ENCODE peak calls at places on chromosomes 16 and 17, in nine cellular contexts. V is bronchial epithelial cell; Y is Peyer's patch; C is progenitor cell of endocrine pancreas; A is uterus; W is foreskin fibroblast; P is neural crest cell; Z is fibroblast of lung; B is CD8-positive, alpha-beta T cell. L is an unnamed sample.

GRCh38 chr16:66618588-66618987 is 14.1 kb downstream of the CMTM3 start:
- DNase-seq in V (peak; percentile 97), Y (no peak), C (no peak), A (peak; percentile 53), W (peak; percentile 95), P (no peak), Z (peak; percentile 94), B (no peak), L (peak; percentile 99)

GRCh38 chr16:3256876-3257465 is 538 bp upstream of the MEFV start:
- DNase-seq in V (peak; percentile 21), Y (no peak), C (no peak), A (no peak), W (no peak), P (no peak), Z (no peak), B (no peak), L (peak; percentile 57)

GRCh38 chr17:74605361-74605760 is 13.3 kb upstream of the CD300LD start:
- DNase-seq in V (peak; percentile 77), Y (no peak), C (no peak), A (peak; percentile 52), W (peak; percentile 50), P (no peak), Z (peak; percentile 31), B (no peak), L (peak; percentile 70)

GRCh38 chr16:13994239-13995106 is 74.5 kb downstream of the ERCC4 start:
- DNase-seq in V (no peak), Y (no peak), C (no peak), A (no peak), W (no peak), P (no peak), Z (peak; percentile 10), B (no peak), L (peak; percentile 8)

GRCh38 chr17:76405967-76406647 is 21.7 kb downstream of the SPHK1 start:
- DNase-seq in V (no peak), Y (peak; percentile 52), C (no peak), A (no peak), W (no peak), P (no peak), Z (peak; percentile 19), B (no peak), L (no peak)

GRCh38 chr17:9170822-9171221 is 149.5 kb downstream of the NTN1 start:
- DNase-seq in V (no peak), Y (peak; percentile 53), C (no peak), A (no peak), W (no peak), P (no peak), Z (no peak), B (no peak), L (no peak)

GRCh38 chr17:79838541-79839274 is 532 bp downstream of the CBX4 start:
- DNase-seq in V (peak; percentile 23), Y (peak; percentile 78), C (peak; percentile 39), A (no peak), W (peak; percentile 56), P (peak; percentile 62), Z (peak; percentile 66), B (peak; percentile 40), L (peak; percentile 43)

GRCh38 chr17:66889480-66890230 is 54.7 kb downstream of the CACNG5 start:
- DNase-seq in V (peak; percentile 52), Y (no peak), C (no peak), A (no peak), W (no peak), P (no peak), Z (no peak), B (no peak), L (no peak)

GRCh38 chr17:76132574-76133338 is 8.3 kb downstream of the FOXJ1 start:
- DNase-seq in V (peak; percentile 55), Y (peak; percentile 51), C (peak; percentile 93), A (no peak), W (no peak), P (no peak), Z (no peak), B (no peak), L (no peak)

GRCh38 chr17:43877451-43878155 is 29.7 kb downstream of the MPP2 start:
- DNase-seq in V (no peak), Y (no peak), C (no peak), A (no peak), W (no peak), P (no peak), Z (no peak), B (no peak), L (no peak)

GRCh38 chr16:24692854-24693253 is 36.6 kb upstream of the TNRC6A start:
- DNase-seq in V (no peak), Y (no peak), C (no peak), A (no peak), W (no peak), P (no peak), Z (no peak), B (no peak), L (no peak)

GRCh38 chr16:24686678-24687077 is 42.8 kb upstream of the TNRC6A start:
- DNase-seq in V (no peak), Y (no peak), C (no peak), A (no peak), W (no peak), P (peak; percentile 5), Z (no peak), B (no peak), L (no peak)

GRCh38 chr16:24688359-24688758 is 41.1 kb upstream of the TNRC6A start:
- DNase-seq in V (no peak), Y (no peak), C (no peak), A (no peak), W (no peak), P (no peak), Z (no peak), B (no peak), L (no peak)

GRCh38 chr16:24685539-24686432 is 43.7 kb upstream of the TNRC6A start:
- DNase-seq in V (peak; percentile 39), Y (no peak), C (peak; percentile 14), A (peak; percentile 85), W (peak; percentile 50), P (peak; percentile 33), Z (peak; percentile 76), B (no peak), L (peak; percentile 80)

DNA sequence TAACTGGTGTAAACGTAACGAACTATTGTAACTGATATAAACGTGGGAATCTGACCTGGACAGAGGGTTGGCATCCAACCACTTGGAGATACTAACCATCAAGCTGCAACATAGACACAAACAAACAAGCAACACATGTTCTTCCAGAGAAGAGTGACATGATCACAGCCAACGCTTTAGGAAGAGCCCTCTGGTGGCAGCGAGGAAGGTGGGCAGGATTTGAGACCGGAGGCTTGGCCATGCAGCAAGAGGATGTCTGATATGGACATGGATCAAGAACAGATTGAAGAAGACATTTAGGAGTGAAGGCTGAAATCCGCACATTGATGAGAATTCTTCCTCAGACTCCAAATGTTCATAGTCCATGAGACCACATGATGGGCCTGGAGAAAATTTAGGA is 40.3 kb upstream of the TNRC6A start:
- DNase-seq in V (peak; percentile 45), Y (no peak), C (no peak), A (no peak), W (peak; percentile 60), P (peak; percentile 30), Z (peak; percentile 61), B (no peak), L (peak; percentile 17)
- TF ChIP-seq CTCF in V (peak; percentile 68), Y (no peak), C (peak; percentile 69), A (peak; percentile 37), W (peak; percentile 82), P (peak; percentile 64), Z (peak; percentile 86), B (no peak), L (peak; percentile 64)

DNA sequence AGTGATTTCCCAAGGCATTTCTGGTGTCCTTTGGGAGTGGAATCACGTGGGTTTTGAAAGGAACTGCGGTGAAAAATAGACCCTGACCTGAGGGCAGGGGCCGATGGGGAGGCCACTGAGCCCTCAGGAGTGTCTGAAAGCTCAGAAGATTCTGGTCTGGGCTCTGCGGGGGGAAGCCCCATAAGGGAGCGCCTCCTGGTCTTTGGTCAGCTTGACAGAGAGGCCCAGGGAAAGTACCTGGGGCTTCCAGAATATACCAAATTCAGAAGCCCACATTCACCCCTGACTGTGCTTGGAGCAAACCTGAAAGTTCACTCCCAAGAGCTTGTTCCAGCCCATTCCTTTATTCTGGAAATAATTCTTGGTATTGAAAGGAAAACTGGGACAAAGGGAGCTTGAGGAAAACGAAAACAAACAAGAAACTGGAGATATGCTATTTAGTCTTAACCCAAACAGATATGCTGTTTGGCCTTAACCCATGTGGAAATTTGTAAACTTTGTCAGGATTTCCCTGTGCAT is 23.2 kb upstream of the NAGLU start:
- DNase-seq in V (no peak), Y (no peak), C (no peak), A (no peak), W (no peak), P (no peak), Z (peak; percentile 66), B (no peak), L (no peak)
- TF ChIP-seq CTCF in V (no peak), Y (no peak), C (no peak), A (no peak), W (no peak), P (no peak), Z (no peak), B (no peak), L (no peak)

DNA sequence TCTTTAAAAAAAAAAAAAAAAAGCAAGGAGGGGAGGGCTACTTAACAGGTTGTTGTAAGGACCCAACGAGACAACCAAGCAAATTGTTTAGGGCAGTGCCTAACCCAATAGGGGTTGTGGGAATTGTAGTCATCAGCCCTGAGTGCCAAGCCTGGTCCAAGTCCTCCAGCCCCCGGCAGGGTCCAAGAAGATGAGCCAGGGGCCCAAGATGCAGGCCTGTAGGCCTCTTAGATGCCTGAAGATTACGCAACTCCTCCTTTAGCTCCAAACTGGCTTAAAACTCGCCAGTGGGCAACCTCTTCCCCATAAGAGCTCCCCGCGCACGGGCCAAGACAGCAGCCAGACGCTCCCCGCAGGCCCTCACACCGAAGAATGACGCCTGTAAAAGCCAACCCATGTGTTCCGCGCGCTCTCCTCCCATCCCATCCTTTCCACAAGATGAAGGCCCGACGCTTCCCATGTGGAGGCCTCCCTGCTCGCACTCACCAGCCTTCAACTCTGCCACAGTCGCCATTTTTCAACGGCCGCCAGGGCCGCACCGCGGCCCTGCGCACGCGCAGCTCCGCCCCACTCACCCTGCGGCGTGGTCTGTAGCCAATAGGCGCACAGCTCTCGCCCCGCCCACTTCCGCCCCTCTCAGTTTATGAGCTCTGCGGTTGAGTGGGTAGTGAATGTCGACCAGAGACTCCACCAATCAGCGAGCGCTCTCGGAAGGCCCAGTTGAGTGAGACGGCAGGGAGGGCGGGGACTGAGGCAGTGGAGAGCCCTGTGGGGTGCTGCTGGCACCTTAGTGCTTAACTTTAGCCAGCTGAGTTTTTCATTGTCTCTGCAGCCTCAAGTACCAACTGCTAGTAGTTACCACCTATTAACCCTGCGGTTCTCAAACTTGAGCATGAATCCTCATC is at the start of gene CEP20:
- DNase-seq in V (peak; percentile 97), Y (peak; percentile 100), C (peak; percentile 96), A (peak; percentile 100), W (peak; percentile 99), P (peak; percentile 99), Z (peak; percentile 98), B (peak; percentile 99), L (peak; percentile 94)
- TF ChIP-seq CTCF in V (peak; percentile 31), Y (peak; percentile 52), C (no peak), A (peak; percentile 60), W (no peak), P (peak; percentile 32), Z (no peak), B (no peak), L (no peak)

DNA sequence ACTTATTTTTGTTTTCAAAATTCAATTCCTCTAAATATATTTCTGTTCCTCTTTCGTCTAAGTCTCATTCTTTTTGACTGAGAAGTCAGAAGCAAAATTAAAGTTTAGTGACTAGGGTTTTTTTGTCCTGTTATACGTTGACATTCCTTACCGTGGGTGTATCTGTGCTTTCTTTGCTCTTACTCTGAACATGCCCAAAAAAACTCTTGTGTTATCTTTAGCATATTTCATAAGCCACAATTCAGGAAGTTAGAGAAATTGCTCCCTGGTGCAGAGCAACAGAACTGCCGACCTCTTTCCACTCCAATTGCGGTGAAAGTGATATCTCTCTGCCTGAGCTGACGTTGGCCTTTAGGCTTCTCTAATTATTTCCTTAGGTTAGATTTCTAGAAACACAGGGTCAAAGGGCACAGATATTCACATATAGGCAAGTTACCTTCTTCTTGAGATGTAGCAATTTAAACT is 65.7 kb downstream of the CENPV start:
- DNase-seq in V (peak; percentile 24), Y (no peak), C (no peak), A (peak; percentile 23), W (peak; percentile 74), P (no peak), Z (peak; percentile 79), B (no peak), L (peak; percentile 89)
- TF ChIP-seq CTCF in V (no peak), Y (no peak), C (no peak), A (no peak), W (no peak), P (no peak), Z (peak; percentile 6), B (no peak), L (no peak)